ENCODE peak calls at places on chromosomes 12 and 14, in ten cellular contexts. One of them, this sample, is unnamed.

GRCh38 chr14:28596336-28596735 is 170.3 kb upstream of the FOXG1 start:
- DNase-seq in psoas muscle: no peak
- DNase-seq in dorsolateral prefrontal cortex: no peak
- DNase-seq in transverse colon: no peak
- DNase-seq in ascending aorta: no peak
- DNase-seq in thoracic aorta: no peak
- DNase-seq in A549: peak; percentile 13
- DNase-seq in right cardiac atrium: no peak
- DNase-seq in breast epithelium: no peak
- DNase-seq in ovary: no peak
- DNase-seq in this sample: no peak

GRCh38 chr14:100827751-100828447 is 2.0 kb downstream of the MEG3 start:
- DNase-seq in A549: no peak
- DNase-seq in thoracic aorta: no peak
- DNase-seq in dorsolateral prefrontal cortex: no peak
- DNase-seq in transverse colon: no peak
- DNase-seq in psoas muscle: no peak
- DNase-seq in ovary: peak; percentile 48
- DNase-seq in ascending aorta: no peak
- DNase-seq in right cardiac atrium: no peak
- DNase-seq in breast epithelium: no peak
- DNase-seq in this sample: no peak

GRCh38 chr14:96067985-96068930 is 29.1 kb downstream of the C14orf132 start:
- DNase-seq in A549: no peak
- DNase-seq in psoas muscle: no peak
- DNase-seq in ascending aorta: no peak
- DNase-seq in transverse colon: no peak
- DNase-seq in breast epithelium: no peak
- DNase-seq in ovary: no peak
- DNase-seq in thoracic aorta: no peak
- DNase-seq in dorsolateral prefrontal cortex: no peak
- DNase-seq in right cardiac atrium: no peak
- DNase-seq in this sample: no peak

GRCh38 chr12:3704512-3705348 is 48.2 kb downstream of the CRACR2A start:
- DNase-seq in ovary: peak; percentile 26
- DNase-seq in A549: no peak
- DNase-seq in ascending aorta: no peak
- DNase-seq in breast epithelium: no peak
- DNase-seq in psoas muscle: no peak
- DNase-seq in dorsolateral prefrontal cortex: no peak
- DNase-seq in right cardiac atrium: no peak
- DNase-seq in transverse colon: no peak
- DNase-seq in thoracic aorta: no peak
- DNase-seq in this sample: no peak

GRCh38 chr14:100866666-100867630 is 36.6 kb downstream of the RTL1 start:
- DNase-seq in breast epithelium: no peak
- DNase-seq in transverse colon: no peak
- DNase-seq in dorsolateral prefrontal cortex: no peak
- DNase-seq in ovary: no peak
- DNase-seq in psoas muscle: peak; percentile 41
- DNase-seq in ascending aorta: no peak
- DNase-seq in right cardiac atrium: no peak
- DNase-seq in A549: no peak
- DNase-seq in thoracic aorta: no peak
- DNase-seq in this sample: no peak

GRCh38 chr12:55829967-55830600 is 697 bp upstream of the DNAJC14 start:
- DNase-seq in right cardiac atrium: peak; percentile 81
- DNase-seq in ascending aorta: no peak
- DNase-seq in thoracic aorta: no peak
- DNase-seq in ovary: peak; percentile 72
- DNase-seq in psoas muscle: peak; percentile 74
- DNase-seq in A549: peak; percentile 23
- DNase-seq in transverse colon: peak; percentile 64
- DNase-seq in dorsolateral prefrontal cortex: peak; percentile 48
- DNase-seq in breast epithelium: no peak
- DNase-seq in this sample: peak; percentile 67

GRCh38 chr12:46970636-46971035 is 108.8 kb upstream of the PCED1B start:
- DNase-seq in thoracic aorta: no peak
- DNase-seq in dorsolateral prefrontal cortex: no peak
- DNase-seq in breast epithelium: no peak
- DNase-seq in A549: no peak
- DNase-seq in psoas muscle: no peak
- DNase-seq in ovary: no peak
- DNase-seq in transverse colon: no peak
- DNase-seq in ascending aorta: no peak
- DNase-seq in right cardiac atrium: no peak
- DNase-seq in this sample: no peak

GRCh38 chr12:41531147-41531829 is 343.2 kb downstream of the PDZRN4 start:
- DNase-seq in psoas muscle: peak; percentile 83
- DNase-seq in ovary: peak; percentile 11
- DNase-seq in transverse colon: peak; percentile 48
- DNase-seq in breast epithelium: no peak
- DNase-seq in A549: no peak
- DNase-seq in thoracic aorta: no peak
- DNase-seq in right cardiac atrium: peak; percentile 90
- DNase-seq in dorsolateral prefrontal cortex: peak; percentile 43
- DNase-seq in ascending aorta: no peak
- DNase-seq in this sample: peak; percentile 32

DNA sequence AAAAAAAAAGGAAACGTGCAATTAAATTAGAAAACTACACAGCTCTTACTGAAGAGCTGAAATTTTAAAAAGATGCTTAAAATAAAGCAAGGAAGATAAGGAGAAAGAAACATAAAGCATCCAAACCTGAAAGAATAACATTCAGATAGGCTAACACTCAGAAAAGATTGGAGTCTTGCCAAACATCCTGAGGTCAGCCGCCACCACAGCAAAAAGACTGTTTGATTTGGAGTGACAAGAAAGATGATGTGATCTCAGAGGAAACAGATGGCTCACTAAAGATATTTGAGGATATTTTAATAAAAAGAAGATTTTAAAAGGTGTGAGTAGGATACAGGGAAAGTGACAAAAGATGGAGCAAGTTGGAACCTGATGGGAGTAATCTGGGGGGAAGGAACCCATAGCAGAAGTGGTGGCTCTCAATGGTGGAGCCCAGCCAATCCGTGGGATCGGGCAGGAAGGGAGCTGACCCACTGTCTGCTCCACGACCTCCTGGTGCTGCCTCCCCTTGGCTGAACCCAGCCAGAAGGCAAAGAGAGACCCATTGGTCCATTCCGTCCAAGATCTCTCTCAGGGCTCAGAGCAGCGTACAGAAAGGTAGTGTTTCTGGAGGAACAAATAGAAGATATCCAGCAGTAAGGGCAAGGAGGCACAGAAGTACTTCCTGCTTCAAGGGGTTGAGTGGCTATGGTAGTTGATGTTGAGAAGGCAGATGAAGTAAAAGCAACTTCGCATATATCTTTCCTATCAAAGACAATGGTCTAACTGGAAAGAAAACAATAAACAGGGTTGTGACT is 469.6 kb downstream of the RGS6 start:
- DNase-seq in A549: no peak
- DNase-seq in dorsolateral prefrontal cortex: no peak
- DNase-seq in right cardiac atrium: no peak
- DNase-seq in transverse colon: no peak
- DNase-seq in thoracic aorta: no peak
- DNase-seq in breast epithelium: no peak
- DNase-seq in psoas muscle: no peak
- DNase-seq in ovary: no peak
- DNase-seq in ascending aorta: no peak
- DNase-seq in this sample: no peak
- H3K27ac ChIP-seq in A549: no peak overlapping the region
- H3K27ac ChIP-seq in dorsolateral prefrontal cortex: no peak overlapping the region
- H3K27ac ChIP-seq in right cardiac atrium: no peak overlapping the region
- H3K27ac ChIP-seq in transverse colon: no peak overlapping the region
- H3K27ac ChIP-seq in thoracic aorta: no peak overlapping the region
- H3K27ac ChIP-seq in breast epithelium: peak overlapping the region; percentile 25
- H3K27ac ChIP-seq in psoas muscle: no peak overlapping the region
- H3K27ac ChIP-seq in ovary: no peak overlapping the region
- H3K27ac ChIP-seq in ascending aorta: no peak overlapping the region
- H3K27ac ChIP-seq in this sample: no peak overlapping the region

GRCh38 chr12:57456737-57457490 is 1.8 kb downstream of the INHBE start:
- DNase-seq in A549: no peak
- DNase-seq in thoracic aorta: no peak
- DNase-seq in ovary: no peak
- DNase-seq in transverse colon: no peak
- DNase-seq in psoas muscle: no peak
- DNase-seq in right cardiac atrium: no peak
- DNase-seq in dorsolateral prefrontal cortex: no peak
- DNase-seq in ascending aorta: no peak
- DNase-seq in breast epithelium: no peak
- DNase-seq in this sample: no peak

GRCh38 chr12:57456145-57456700 is 1.1 kb downstream of the INHBE start:
- DNase-seq in dorsolateral prefrontal cortex: no peak
- DNase-seq in A549: peak; percentile 81
- DNase-seq in transverse colon: no peak
- DNase-seq in psoas muscle: no peak
- DNase-seq in ovary: no peak
- DNase-seq in right cardiac atrium: no peak
- DNase-seq in ascending aorta: no peak
- DNase-seq in breast epithelium: no peak
- DNase-seq in thoracic aorta: no peak
- DNase-seq in this sample: no peak

GRCh38 chr12:57454213-57454565 is 918 bp upstream of the INHBE start:
- DNase-seq in ascending aorta: no peak
- DNase-seq in A549: no peak
- DNase-seq in psoas muscle: no peak
- DNase-seq in thoracic aorta: no peak
- DNase-seq in breast epithelium: no peak
- DNase-seq in dorsolateral prefrontal cortex: no peak
- DNase-seq in ovary: no peak
- DNase-seq in transverse colon: no peak
- DNase-seq in right cardiac atrium: no peak
- DNase-seq in this sample: no peak

GRCh38 chr12:57454566-57455373 is at the start of gene INHBE:
- DNase-seq in dorsolateral prefrontal cortex: no peak
- DNase-seq in A549: peak; percentile 82
- DNase-seq in thoracic aorta: no peak
- DNase-seq in transverse colon: no peak
- DNase-seq in ascending aorta: no peak
- DNase-seq in right cardiac atrium: peak; percentile 64
- DNase-seq in psoas muscle: peak; percentile 80
- DNase-seq in breast epithelium: no peak
- DNase-seq in ovary: no peak
- DNase-seq in this sample: no peak

DNA sequence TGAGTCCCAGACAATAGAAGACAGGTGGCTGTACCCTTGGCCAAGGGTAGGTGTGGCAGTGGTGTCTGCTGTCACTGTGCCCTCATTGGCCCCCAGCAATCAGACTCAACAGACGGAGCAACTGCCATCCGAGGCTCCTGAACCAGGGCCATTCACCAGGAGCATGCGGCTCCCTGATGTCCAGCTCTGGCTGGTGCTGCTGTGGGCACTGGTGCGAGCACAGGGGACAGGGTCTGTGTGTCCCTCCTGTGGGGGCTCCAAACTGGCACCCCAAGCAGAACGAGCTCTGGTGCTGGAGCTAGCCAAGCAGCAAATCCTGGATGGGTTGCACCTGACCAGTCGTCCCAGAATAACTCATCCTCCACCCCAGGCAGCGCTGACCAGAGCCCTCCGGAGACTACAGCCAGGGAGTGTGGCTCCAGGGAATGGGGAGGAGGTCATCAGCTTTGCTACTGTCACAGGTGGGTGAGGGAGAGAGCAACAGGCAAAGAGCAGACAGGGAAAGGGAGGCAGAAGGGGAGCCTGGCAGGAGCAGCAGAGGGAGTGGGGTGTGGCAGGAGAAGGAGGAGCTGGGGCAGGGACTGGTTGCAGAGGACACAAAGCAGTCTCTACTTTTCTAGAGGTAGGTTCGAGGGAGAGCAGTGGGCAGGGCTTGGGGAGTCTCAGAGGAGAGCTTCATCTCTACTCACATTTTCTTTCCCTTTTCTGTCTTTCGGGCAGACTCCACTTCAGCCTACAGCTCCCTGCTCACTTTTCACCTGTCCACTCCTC is 452 bp downstream of the INHBE start:
- DNase-seq in thoracic aorta: no peak
- DNase-seq in psoas muscle: peak; percentile 59
- DNase-seq in ovary: no peak
- DNase-seq in breast epithelium: no peak
- DNase-seq in A549: no peak
- DNase-seq in ascending aorta: no peak
- DNase-seq in transverse colon: no peak
- DNase-seq in right cardiac atrium: peak; percentile 44
- DNase-seq in dorsolateral prefrontal cortex: no peak
- DNase-seq in this sample: no peak
- H3K27ac ChIP-seq in thoracic aorta: no peak overlapping the region
- H3K27ac ChIP-seq in psoas muscle: peak overlapping the region; percentile 65
- H3K27ac ChIP-seq in ovary: no peak overlapping the region
- H3K27ac ChIP-seq in breast epithelium: no peak overlapping the region
- H3K27ac ChIP-seq in A549: peak overlapping the region; percentile 92
- H3K27ac ChIP-seq in ascending aorta: no peak overlapping the region
- H3K27ac ChIP-seq in transverse colon: no peak overlapping the region
- H3K27ac ChIP-seq in right cardiac atrium: no peak overlapping the region
- H3K27ac ChIP-seq in dorsolateral prefrontal cortex: no peak overlapping the region
- H3K27ac ChIP-seq in this sample: no peak overlapping the region

GRCh38 chr12:75481774-75482173 is 1.2 kb downstream of the GLIPR1 start:
- DNase-seq in breast epithelium: no peak
- DNase-seq in thoracic aorta: no peak
- DNase-seq in right cardiac atrium: no peak
- DNase-seq in ovary: no peak
- DNase-seq in psoas muscle: no peak
- DNase-seq in A549: no peak
- DNase-seq in dorsolateral prefrontal cortex: no peak
- DNase-seq in ascending aorta: no peak
- DNase-seq in transverse colon: peak; percentile 13
- DNase-seq in this sample: no peak
- H3K27ac ChIP-seq in breast epithelium: peak overlapping the region; percentile 90
- H3K27ac ChIP-seq in thoracic aorta: peak overlapping the region; percentile 88
- H3K27ac ChIP-seq in right cardiac atrium: no peak overlapping the region
- H3K27ac ChIP-seq in ovary: no peak overlapping the region
- H3K27ac ChIP-seq in psoas muscle: peak overlapping the region; percentile 64
- H3K27ac ChIP-seq in A549: peak overlapping the region; percentile 48
- H3K27ac ChIP-seq in dorsolateral prefrontal cortex: no peak overlapping the region
- H3K27ac ChIP-seq in ascending aorta: peak overlapping the region; percentile 88
- H3K27ac ChIP-seq in transverse colon: peak overlapping the region; percentile 83
- H3K27ac ChIP-seq in this sample: no peak overlapping the region

GRCh38 chr12:122045262-122045661 is 23.6 kb downstream of the BCL7A start:
- DNase-seq in A549: no peak
- DNase-seq in ovary: no peak
- DNase-seq in right cardiac atrium: no peak
- DNase-seq in transverse colon: no peak
- DNase-seq in dorsolateral prefrontal cortex: no peak
- DNase-seq in ascending aorta: no peak
- DNase-seq in thoracic aorta: no peak
- DNase-seq in breast epithelium: no peak
- DNase-seq in psoas muscle: no peak
- DNase-seq in this sample: no peak

GRCh38 chr12:122046145-122046544 is 24.5 kb downstream of the BCL7A start:
- DNase-seq in ovary: no peak
- DNase-seq in breast epithelium: no peak
- DNase-seq in right cardiac atrium: peak; percentile 37
- DNase-seq in ascending aorta: no peak
- DNase-seq in psoas muscle: no peak
- DNase-seq in dorsolateral prefrontal cortex: no peak
- DNase-seq in A549: no peak
- DNase-seq in transverse colon: no peak
- DNase-seq in thoracic aorta: no peak
- DNase-seq in this sample: no peak

GRCh38 chr12:122042910-122043309 is 21.2 kb downstream of the BCL7A start:
- DNase-seq in ovary: no peak
- DNase-seq in breast epithelium: no peak
- DNase-seq in A549: no peak
- DNase-seq in transverse colon: no peak
- DNase-seq in psoas muscle: no peak
- DNase-seq in right cardiac atrium: peak; percentile 11
- DNase-seq in dorsolateral prefrontal cortex: no peak
- DNase-seq in ascending aorta: no peak
- DNase-seq in thoracic aorta: no peak
- DNase-seq in this sample: no peak

GRCh38 chr12:122040579-122041386 is 19.1 kb downstream of the BCL7A start:
- DNase-seq in A549: peak; percentile 95
- DNase-seq in thoracic aorta: no peak
- DNase-seq in dorsolateral prefrontal cortex: no peak
- DNase-seq in breast epithelium: no peak
- DNase-seq in ascending aorta: no peak
- DNase-seq in ovary: no peak
- DNase-seq in psoas muscle: no peak
- DNase-seq in transverse colon: peak; percentile 79
- DNase-seq in right cardiac atrium: peak; percentile 29
- DNase-seq in this sample: no peak

GRCh38 chr12:122043476-122043875 is 21.8 kb downstream of the BCL7A start:
- DNase-seq in psoas muscle: no peak
- DNase-seq in transverse colon: no peak
- DNase-seq in thoracic aorta: no peak
- DNase-seq in A549: no peak
- DNase-seq in breast epithelium: no peak
- DNase-seq in ascending aorta: no peak
- DNase-seq in dorsolateral prefrontal cortex: no peak
- DNase-seq in ovary: no peak
- DNase-seq in right cardiac atrium: peak; percentile 3
- DNase-seq in this sample: no peak
- H3K27ac ChIP-seq in psoas muscle: no peak overlapping the region
- H3K27ac ChIP-seq in transverse colon: no peak overlapping the region
- H3K27ac ChIP-seq in thoracic aorta: no peak overlapping the region
- H3K27ac ChIP-seq in A549: no peak overlapping the region
- H3K27ac ChIP-seq in breast epithelium: no peak overlapping the region
- H3K27ac ChIP-seq in ascending aorta: no peak overlapping the region
- H3K27ac ChIP-seq in dorsolateral prefrontal cortex: no peak overlapping the region
- H3K27ac ChIP-seq in ovary: no peak overlapping the region
- H3K27ac ChIP-seq in right cardiac atrium: no peak overlapping the region
- H3K27ac ChIP-seq in this sample: no peak overlapping the region

This sample was measured in substantia nigra.